ENCODE peak calls at places on chromosomes 16 and 17, in six cellular contexts. One of them, this sample, is unnamed.

GRCh38 chr17:6872941-6873340 is 41.4 kb upstream of the TEKT1 start:
- DNase-seq in kidney tubule cell: no peak
- DNase-seq in stimulated activated CD8-positive, alpha-beta memory T cell treated with anti-CD3 and anti-CD28 coated beads, Interleukin-4, amount 100 ng/mL, for 1 hour: no peak
- DNase-seq in NT2/D1: no peak
- DNase-seq in upper lobe of right lung: no peak
- DNase-seq in NCI-H1417 treated with DMSO at 0.1 percent for 48 hours: no peak
- DNase-seq in this sample: no peak

GRCh38 chr17:56976941-56977570 is 875 bp upstream of the SCPEP1 start:
- DNase-seq in stimulated activated CD8-positive, alpha-beta memory T cell treated with anti-CD3 and anti-CD28 coated beads, Interleukin-4, amount 100 ng/mL, for 1 hour: no peak
- DNase-seq in NCI-H1417 treated with DMSO at 0.1 percent for 48 hours: no peak
- DNase-seq in upper lobe of right lung: no peak
- DNase-seq in NT2/D1: no peak
- DNase-seq in kidney tubule cell: no peak
- DNase-seq in this sample: no peak

GRCh38 chr16:53309457-53309856 is 124.8 kb upstream of the RBL2 start:
- DNase-seq in kidney tubule cell: no peak
- DNase-seq in NT2/D1: no peak
- DNase-seq in stimulated activated CD8-positive, alpha-beta memory T cell treated with anti-CD3 and anti-CD28 coated beads, Interleukin-4, amount 100 ng/mL, for 1 hour: no peak
- DNase-seq in upper lobe of right lung: no peak
- DNase-seq in NCI-H1417 treated with DMSO at 0.1 percent for 48 hours: no peak
- DNase-seq in this sample: no peak

GRCh38 chr16:85335584-85336492 is 223.6 kb upstream of the CIBAR2 start:
- DNase-seq in stimulated activated CD8-positive, alpha-beta memory T cell treated with anti-CD3 and anti-CD28 coated beads, Interleukin-4, amount 100 ng/mL, for 1 hour: no peak
- DNase-seq in upper lobe of right lung: no peak
- DNase-seq in NT2/D1: no peak
- DNase-seq in kidney tubule cell: peak
- DNase-seq in NCI-H1417 treated with DMSO at 0.1 percent for 48 hours: no peak
- DNase-seq in this sample: no peak

GRCh38 chr16:28910046-28911031 is 14.7 kb downstream of the RABEP2 start:
- DNase-seq in NT2/D1: no peak
- DNase-seq in kidney tubule cell: peak
- DNase-seq in stimulated activated CD8-positive, alpha-beta memory T cell treated with anti-CD3 and anti-CD28 coated beads, Interleukin-4, amount 100 ng/mL, for 1 hour: no peak
- DNase-seq in NCI-H1417 treated with DMSO at 0.1 percent for 48 hours: no peak
- DNase-seq in upper lobe of right lung: no peak
- DNase-seq in this sample: no peak

GRCh38 chr16:57568173-57568678 is 25.8 kb downstream of the ADGRG5 start:
- DNase-seq in NCI-H1417 treated with DMSO at 0.1 percent for 48 hours: no peak
- DNase-seq in NT2/D1: no peak
- DNase-seq in kidney tubule cell: no peak
- DNase-seq in upper lobe of right lung: no peak
- DNase-seq in stimulated activated CD8-positive, alpha-beta memory T cell treated with anti-CD3 and anti-CD28 coated beads, Interleukin-4, amount 100 ng/mL, for 1 hour: no peak
- DNase-seq in this sample: no peak

GRCh38 chr17:61247438-61247837 is 152.2 kb upstream of the TBX2 start:
- DNase-seq in NCI-H1417 treated with DMSO at 0.1 percent for 48 hours: no peak
- DNase-seq in NT2/D1: no peak
- DNase-seq in stimulated activated CD8-positive, alpha-beta memory T cell treated with anti-CD3 and anti-CD28 coated beads, Interleukin-4, amount 100 ng/mL, for 1 hour: no peak
- DNase-seq in upper lobe of right lung: no peak
- DNase-seq in kidney tubule cell: peak
- DNase-seq in this sample: no peak

GRCh38 chr17:51486091-51486490 is 225.7 kb downstream of the UTP18 start:
- DNase-seq in kidney tubule cell: no peak
- DNase-seq in stimulated activated CD8-positive, alpha-beta memory T cell treated with anti-CD3 and anti-CD28 coated beads, Interleukin-4, amount 100 ng/mL, for 1 hour: no peak
- DNase-seq in NCI-H1417 treated with DMSO at 0.1 percent for 48 hours: no peak
- DNase-seq in upper lobe of right lung: no peak
- DNase-seq in NT2/D1: no peak
- DNase-seq in this sample: no peak

GRCh38 chr16:17452931-17453330 is 17.8 kb downstream of the XYLT1 start:
- DNase-seq in NCI-H1417 treated with DMSO at 0.1 percent for 48 hours: no peak
- DNase-seq in upper lobe of right lung: no peak
- DNase-seq in NT2/D1: no peak
- DNase-seq in stimulated activated CD8-positive, alpha-beta memory T cell treated with anti-CD3 and anti-CD28 coated beads, Interleukin-4, amount 100 ng/mL, for 1 hour: no peak
- DNase-seq in kidney tubule cell: no peak
- DNase-seq in this sample: no peak

GRCh38 chr16:28924762-28925385 is at the start of gene RABEP2:
- DNase-seq in kidney tubule cell: peak
- DNase-seq in NCI-H1417 treated with DMSO at 0.1 percent for 48 hours: peak
- DNase-seq in upper lobe of right lung: peak
- DNase-seq in NT2/D1: peak
- DNase-seq in stimulated activated CD8-positive, alpha-beta memory T cell treated with anti-CD3 and anti-CD28 coated beads, Interleukin-4, amount 100 ng/mL, for 1 hour: peak
- DNase-seq in this sample: peak

GRCh38 chr16:67946128-67946569 is 2.2 kb upstream of the LCAT start:
- DNase-seq in upper lobe of right lung: no peak
- DNase-seq in stimulated activated CD8-positive, alpha-beta memory T cell treated with anti-CD3 and anti-CD28 coated beads, Interleukin-4, amount 100 ng/mL, for 1 hour: no peak
- DNase-seq in kidney tubule cell: no peak
- DNase-seq in NT2/D1: no peak
- DNase-seq in NCI-H1417 treated with DMSO at 0.1 percent for 48 hours: no peak
- DNase-seq in this sample: no peak

GRCh38 chr17:17019430-17019762 is 22.9 kb upstream of the MPRIP start:
- DNase-seq in NCI-H1417 treated with DMSO at 0.1 percent for 48 hours: no peak
- DNase-seq in kidney tubule cell: no peak
- DNase-seq in upper lobe of right lung: no peak
- DNase-seq in stimulated activated CD8-positive, alpha-beta memory T cell treated with anti-CD3 and anti-CD28 coated beads, Interleukin-4, amount 100 ng/mL, for 1 hour: no peak
- DNase-seq in NT2/D1: no peak
- DNase-seq in this sample: no peak

GRCh38 chr16:55543470-55543869 is 23.0 kb upstream of the CAPNS2 start:
- DNase-seq in stimulated activated CD8-positive, alpha-beta memory T cell treated with anti-CD3 and anti-CD28 coated beads, Interleukin-4, amount 100 ng/mL, for 1 hour: no peak
- DNase-seq in NT2/D1: no peak
- DNase-seq in upper lobe of right lung: no peak
- DNase-seq in NCI-H1417 treated with DMSO at 0.1 percent for 48 hours: no peak
- DNase-seq in kidney tubule cell: peak
- DNase-seq in this sample: no peak

GRCh38 chr16:10950393-10950792 is 6.0 kb downstream of the CLEC16A start:
- DNase-seq in kidney tubule cell: peak
- DNase-seq in stimulated activated CD8-positive, alpha-beta memory T cell treated with anti-CD3 and anti-CD28 coated beads, Interleukin-4, amount 100 ng/mL, for 1 hour: no peak
- DNase-seq in NT2/D1: no peak
- DNase-seq in upper lobe of right lung: peak
- DNase-seq in NCI-H1417 treated with DMSO at 0.1 percent for 48 hours: no peak
- DNase-seq in this sample: no peak

GRCh38 chr16:79869304-79870015 is 268.9 kb upstream of the MAF start:
- DNase-seq in NCI-H1417 treated with DMSO at 0.1 percent for 48 hours: no peak
- DNase-seq in NT2/D1: no peak
- DNase-seq in stimulated activated CD8-positive, alpha-beta memory T cell treated with anti-CD3 and anti-CD28 coated beads, Interleukin-4, amount 100 ng/mL, for 1 hour: no peak
- DNase-seq in kidney tubule cell: no peak
- DNase-seq in upper lobe of right lung: no peak
- DNase-seq in this sample: no peak

GRCh38 chr16:9680021-9680655 is 502.1 kb downstream of the GRIN2A start:
- DNase-seq in kidney tubule cell: no peak
- DNase-seq in stimulated activated CD8-positive, alpha-beta memory T cell treated with anti-CD3 and anti-CD28 coated beads, Interleukin-4, amount 100 ng/mL, for 1 hour: no peak
- DNase-seq in NCI-H1417 treated with DMSO at 0.1 percent for 48 hours: no peak
- DNase-seq in upper lobe of right lung: no peak
- DNase-seq in NT2/D1: no peak
- DNase-seq in this sample: no peak

GRCh38 chr17:1965556-1966273 is 59.4 kb downstream of the RTN4RL1 start:
- DNase-seq in kidney tubule cell: no peak
- DNase-seq in NT2/D1: no peak
- DNase-seq in stimulated activated CD8-positive, alpha-beta memory T cell treated with anti-CD3 and anti-CD28 coated beads, Interleukin-4, amount 100 ng/mL, for 1 hour: no peak
- DNase-seq in NCI-H1417 treated with DMSO at 0.1 percent for 48 hours: no peak
- DNase-seq in upper lobe of right lung: no peak
- DNase-seq in this sample: no peak

GRCh38 chr17:56699186-56699895 is 105.8 kb downstream of the NOG start:
- DNase-seq in NCI-H1417 treated with DMSO at 0.1 percent for 48 hours: no peak
- DNase-seq in stimulated activated CD8-positive, alpha-beta memory T cell treated with anti-CD3 and anti-CD28 coated beads, Interleukin-4, amount 100 ng/mL, for 1 hour: no peak
- DNase-seq in kidney tubule cell: peak
- DNase-seq in NT2/D1: peak
- DNase-seq in upper lobe of right lung: peak
- DNase-seq in this sample: peak

GRCh38 chr17:55540414-55541091 is 29.3 kb upstream of the SMIM36 start:
- DNase-seq in NT2/D1: no peak
- DNase-seq in upper lobe of right lung: no peak
- DNase-seq in NCI-H1417 treated with DMSO at 0.1 percent for 48 hours: no peak
- DNase-seq in stimulated activated CD8-positive, alpha-beta memory T cell treated with anti-CD3 and anti-CD28 coated beads, Interleukin-4, amount 100 ng/mL, for 1 hour: no peak
- DNase-seq in kidney tubule cell: peak
- DNase-seq in this sample: no peak

GRCh38 chr17:30234954-30235353 is 543 bp downstream of the SLC6A4 start:
- DNase-seq in kidney tubule cell: no peak
- DNase-seq in upper lobe of right lung: no peak
- DNase-seq in stimulated activated CD8-positive, alpha-beta memory T cell treated with anti-CD3 and anti-CD28 coated beads, Interleukin-4, amount 100 ng/mL, for 1 hour: no peak
- DNase-seq in NCI-H1417 treated with DMSO at 0.1 percent for 48 hours: no peak
- DNase-seq in NT2/D1: no peak
- DNase-seq in this sample: no peak

GRCh38 chr16:50334106-50334975 is 34.4 kb downstream of the BRD7 start:
- DNase-seq in upper lobe of right lung: no peak
- DNase-seq in NCI-H1417 treated with DMSO at 0.1 percent for 48 hours: no peak
- DNase-seq in NT2/D1: no peak
- DNase-seq in stimulated activated CD8-positive, alpha-beta memory T cell treated with anti-CD3 and anti-CD28 coated beads, Interleukin-4, amount 100 ng/mL, for 1 hour: no peak
- DNase-seq in kidney tubule cell: no peak
- DNase-seq in this sample: no peak

GRCh38 chr16:67926181-67926742 is 5.4 kb downstream of the CTRL start:
- DNase-seq in upper lobe of right lung: no peak
- DNase-seq in NCI-H1417 treated with DMSO at 0.1 percent for 48 hours: peak
- DNase-seq in NT2/D1: no peak
- DNase-seq in stimulated activated CD8-positive, alpha-beta memory T cell treated with anti-CD3 and anti-CD28 coated beads, Interleukin-4, amount 100 ng/mL, for 1 hour: no peak
- DNase-seq in kidney tubule cell: no peak
- DNase-seq in this sample: no peak

GRCh38 chr17:2067048-2067452 is 12.1 kb downstream of the HIC1 start:
- DNase-seq in upper lobe of right lung: no peak
- DNase-seq in NCI-H1417 treated with DMSO at 0.1 percent for 48 hours: no peak
- DNase-seq in stimulated activated CD8-positive, alpha-beta memory T cell treated with anti-CD3 and anti-CD28 coated beads, Interleukin-4, amount 100 ng/mL, for 1 hour: no peak
- DNase-seq in kidney tubule cell: no peak
- DNase-seq in NT2/D1: no peak
- DNase-seq in this sample: no peak

GRCh38 chr17:39939588-39940419 is 12.3 kb downstream of the LRRC3C start:
- DNase-seq in NCI-H1417 treated with DMSO at 0.1 percent for 48 hours: no peak
- DNase-seq in upper lobe of right lung: no peak
- DNase-seq in stimulated activated CD8-positive, alpha-beta memory T cell treated with anti-CD3 and anti-CD28 coated beads, Interleukin-4, amount 100 ng/mL, for 1 hour: no peak
- DNase-seq in NT2/D1: no peak
- DNase-seq in kidney tubule cell: peak
- DNase-seq in this sample: no peak

GRCh38 chr17:41060052-41060604 is at the start of gene KRTAP2-3:
- DNase-seq in kidney tubule cell: peak
- DNase-seq in upper lobe of right lung: no peak
- DNase-seq in stimulated activated CD8-positive, alpha-beta memory T cell treated with anti-CD3 and anti-CD28 coated beads, Interleukin-4, amount 100 ng/mL, for 1 hour: no peak
- DNase-seq in NCI-H1417 treated with DMSO at 0.1 percent for 48 hours: no peak
- DNase-seq in NT2/D1: no peak
- DNase-seq in this sample: no peak

GRCh38 chr16:2838928-2839327 is 8.8 kb downstream of the ZG16B start:
- DNase-seq in NCI-H1417 treated with DMSO at 0.1 percent for 48 hours: no peak
- DNase-seq in NT2/D1: peak
- DNase-seq in kidney tubule cell: peak
- DNase-seq in upper lobe of right lung: peak
- DNase-seq in stimulated activated CD8-positive, alpha-beta memory T cell treated with anti-CD3 and anti-CD28 coated beads, Interleukin-4, amount 100 ng/mL, for 1 hour: peak
- DNase-seq in this sample: peak

GRCh38 chr17:27613425-27613824 is 17.6 kb upstream of the LGALS9 start:
- DNase-seq in NT2/D1: no peak
- DNase-seq in kidney tubule cell: no peak
- DNase-seq in NCI-H1417 treated with DMSO at 0.1 percent for 48 hours: no peak
- DNase-seq in upper lobe of right lung: no peak
- DNase-seq in stimulated activated CD8-positive, alpha-beta memory T cell treated with anti-CD3 and anti-CD28 coated beads, Interleukin-4, amount 100 ng/mL, for 1 hour: no peak
- DNase-seq in this sample: no peak

GRCh38 chr16:24544640-24545039 is 5.3 kb downstream of the RBBP6 start:
- DNase-seq in upper lobe of right lung: no peak
- DNase-seq in NT2/D1: no peak
- DNase-seq in NCI-H1417 treated with DMSO at 0.1 percent for 48 hours: no peak
- DNase-seq in stimulated activated CD8-positive, alpha-beta memory T cell treated with anti-CD3 and anti-CD28 coated beads, Interleukin-4, amount 100 ng/mL, for 1 hour: no peak
- DNase-seq in kidney tubule cell: peak
- DNase-seq in this sample: no peak

GRCh38 chr17:5772720-5773119 is 188.4 kb upstream of the NLRP1 start:
- DNase-seq in NCI-H1417 treated with DMSO at 0.1 percent for 48 hours: no peak
- DNase-seq in kidney tubule cell: peak
- DNase-seq in upper lobe of right lung: no peak
- DNase-seq in NT2/D1: no peak
- DNase-seq in stimulated activated CD8-positive, alpha-beta memory T cell treated with anti-CD3 and anti-CD28 coated beads, Interleukin-4, amount 100 ng/mL, for 1 hour: no peak
- DNase-seq in this sample: no peak

GRCh38 chr17:57584050-57584551 is 161.0 kb downstream of the CCDC182 start:
- DNase-seq in NT2/D1: no peak
- DNase-seq in kidney tubule cell: no peak
- DNase-seq in upper lobe of right lung: no peak
- DNase-seq in NCI-H1417 treated with DMSO at 0.1 percent for 48 hours: no peak
- DNase-seq in stimulated activated CD8-positive, alpha-beta memory T cell treated with anti-CD3 and anti-CD28 coated beads, Interleukin-4, amount 100 ng/mL, for 1 hour: no peak
- DNase-seq in this sample: no peak

GRCh38 chr16:57316390-57317017 is 32.0 kb upstream of the PLLP start:
- DNase-seq in upper lobe of right lung: no peak
- DNase-seq in NT2/D1: no peak
- DNase-seq in NCI-H1417 treated with DMSO at 0.1 percent for 48 hours: no peak
- DNase-seq in kidney tubule cell: peak
- DNase-seq in stimulated activated CD8-positive, alpha-beta memory T cell treated with anti-CD3 and anti-CD28 coated beads, Interleukin-4, amount 100 ng/mL, for 1 hour: no peak
- DNase-seq in this sample: no peak

GRCh38 chr16:64428463-64428862 is 693.4 kb downstream of the CDH11 start:
- DNase-seq in NT2/D1: no peak
- DNase-seq in stimulated activated CD8-positive, alpha-beta memory T cell treated with anti-CD3 and anti-CD28 coated beads, Interleukin-4, amount 100 ng/mL, for 1 hour: no peak
- DNase-seq in NCI-H1417 treated with DMSO at 0.1 percent for 48 hours: no peak
- DNase-seq in upper lobe of right lung: no peak
- DNase-seq in kidney tubule cell: peak
- DNase-seq in this sample: no peak

GRCh38 chr16:76784530-76784929 is 406.5 kb upstream of the MON1B start:
- DNase-seq in stimulated activated CD8-positive, alpha-beta memory T cell treated with anti-CD3 and anti-CD28 coated beads, Interleukin-4, amount 100 ng/mL, for 1 hour: no peak
- DNase-seq in NT2/D1: no peak
- DNase-seq in kidney tubule cell: no peak
- DNase-seq in NCI-H1417 treated with DMSO at 0.1 percent for 48 hours: no peak
- DNase-seq in upper lobe of right lung: no peak
- DNase-seq in this sample: no peak

GRCh38 chr17:36136031-36136430 is 32.4 kb downstream of the CCL4 start:
- DNase-seq in NCI-H1417 treated with DMSO at 0.1 percent for 48 hours: no peak
- DNase-seq in stimulated activated CD8-positive, alpha-beta memory T cell treated with anti-CD3 and anti-CD28 coated beads, Interleukin-4, amount 100 ng/mL, for 1 hour: no peak
- DNase-seq in upper lobe of right lung: no peak
- DNase-seq in kidney tubule cell: no peak
- DNase-seq in NT2/D1: no peak
- DNase-seq in this sample: no peak

GRCh38 chr16:58024673-58025350 is 742 bp upstream of the MMP15 start:
- DNase-seq in kidney tubule cell: peak
- DNase-seq in NT2/D1: no peak
- DNase-seq in upper lobe of right lung: peak
- DNase-seq in stimulated activated CD8-positive, alpha-beta memory T cell treated with anti-CD3 and anti-CD28 coated beads, Interleukin-4, amount 100 ng/mL, for 1 hour: no peak
- DNase-seq in NCI-H1417 treated with DMSO at 0.1 percent for 48 hours: no peak
- DNase-seq in this sample: no peak

GRCh38 chr16:86672215-86672863 is 94.0 kb downstream of the FOXL1 start:
- DNase-seq in NCI-H1417 treated with DMSO at 0.1 percent for 48 hours: no peak
- DNase-seq in kidney tubule cell: no peak
- DNase-seq in upper lobe of right lung: no peak
- DNase-seq in NT2/D1: no peak
- DNase-seq in stimulated activated CD8-positive, alpha-beta memory T cell treated with anti-CD3 and anti-CD28 coated beads, Interleukin-4, amount 100 ng/mL, for 1 hour: no peak
- DNase-seq in this sample: no peak

GRCh38 chr16:57628782-57629181 is 352 bp downstream of the ADGRG1 start:
- DNase-seq in stimulated activated CD8-positive, alpha-beta memory T cell treated with anti-CD3 and anti-CD28 coated beads, Interleukin-4, amount 100 ng/mL, for 1 hour: no peak
- DNase-seq in upper lobe of right lung: no peak
- DNase-seq in NCI-H1417 treated with DMSO at 0.1 percent for 48 hours: no peak
- DNase-seq in NT2/D1: no peak
- DNase-seq in kidney tubule cell: peak
- DNase-seq in this sample: no peak

GRCh38 chr17:81517009-81517338 is 4.4 kb upstream of the ACTG1 start:
- DNase-seq in NT2/D1: no peak
- DNase-seq in stimulated activated CD8-positive, alpha-beta memory T cell treated with anti-CD3 and anti-CD28 coated beads, Interleukin-4, amount 100 ng/mL, for 1 hour: no peak
- DNase-seq in upper lobe of right lung: no peak
- DNase-seq in kidney tubule cell: no peak
- DNase-seq in NCI-H1417 treated with DMSO at 0.1 percent for 48 hours: no peak
- DNase-seq in this sample: no peak

GRCh38 chr17:8887834-8888703 is 20.6 kb upstream of the PIK3R6 start:
- DNase-seq in NT2/D1: no peak
- DNase-seq in kidney tubule cell: peak
- DNase-seq in stimulated activated CD8-positive, alpha-beta memory T cell treated with anti-CD3 and anti-CD28 coated beads, Interleukin-4, amount 100 ng/mL, for 1 hour: no peak
- DNase-seq in upper lobe of right lung: no peak
- DNase-seq in NCI-H1417 treated with DMSO at 0.1 percent for 48 hours: no peak
- DNase-seq in this sample: peak